ENCODE peak calls at places on chromosome 20, in six cellular contexts. U is lower leg skin, A is GM12891, J is NB4, W is body of pancreas, P is tibial nerve. E is an unnamed sample.

GRCh38 chr20:7094438-7094997 is 327.0 kb downstream of the BMP2 start:
- DNase-seq in U (no peak), P (no peak), J (peak; percentile 72), W (no peak), A (no peak), E (no peak)

GRCh38 chr20:46367967-46368901 is 38.2 kb downstream of the ELMO2 start:
- DNase-seq in P (no peak), U (no peak), W (peak; percentile 44), J (no peak), A (no peak), E (no peak)

GRCh38 chr20:51345601-51346101 is 196.9 kb downstream of the NFATC2 start:
- DNase-seq in P (peak; percentile 26), J (no peak), A (no peak), W (no peak), U (no peak), E (peak; percentile 42)

GRCh38 chr20:24470031-24470781 is 777 bp downstream of the SYNDIG1 start:
- DNase-seq in U (no peak), A (no peak), W (no peak), J (no peak), P (no peak), E (no peak)

GRCh38 chr20:57808266-57808866 is 98.6 kb upstream of the PMEPA1 start:
- DNase-seq in J (no peak), U (no peak), W (no peak), A (no peak), P (no peak), E (no peak)

GRCh38 chr20:54062812-54063280 is 7.5 kb downstream of the BCAS1 start:
- DNase-seq in P (no peak), A (no peak), U (no peak), J (peak; percentile 66), W (no peak), E (no peak)

GRCh38 chr20:22999756-23000155 is 35.4 kb upstream of the SSTR4 start:
- DNase-seq in P (no peak), A (no peak), U (no peak), W (no peak), J (no peak), E (no peak)

GRCh38 chr20:47400685-47401084 is 44.2 kb upstream of the ZMYND8 start:
- DNase-seq in J (peak; percentile 51), A (no peak), P (no peak), W (no peak), U (no peak), E (peak; percentile 21)

GRCh38 chr20:58634121-58634817 is 16.8 kb upstream of the STX16 start:
- DNase-seq in J (no peak), A (no peak), P (no peak), W (no peak), U (no peak), E (no peak)

DNA sequence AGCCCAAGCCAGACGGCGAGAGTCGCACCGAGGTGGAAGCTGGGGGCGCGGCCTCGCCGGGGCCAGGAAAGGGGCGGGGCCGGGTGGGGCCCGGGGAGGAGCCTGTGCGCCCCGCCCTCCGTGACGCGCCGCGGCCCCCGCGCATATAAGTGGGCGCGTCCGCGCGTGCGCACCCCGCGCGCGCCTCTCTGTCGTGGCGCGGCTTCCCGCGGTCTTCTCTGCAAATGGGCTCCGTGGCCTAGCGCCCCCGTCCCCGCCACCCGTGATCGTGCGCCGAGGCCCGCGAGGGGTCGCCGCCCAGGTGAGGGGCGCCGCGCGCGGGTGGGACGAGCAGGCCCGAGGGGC is at the start of gene PPDPF:
- DNase-seq in W (peak; percentile 85), U (peak; percentile 71), A (peak; percentile 98), J (no peak), P (peak; percentile 70), E (peak; percentile 85)
- TF ChIP-seq POLR2A in W (peak; percentile 70), U (peak; percentile 95), A (no peak), J (no peak), P (peak; percentile 97), E (peak; percentile 96)

DNA sequence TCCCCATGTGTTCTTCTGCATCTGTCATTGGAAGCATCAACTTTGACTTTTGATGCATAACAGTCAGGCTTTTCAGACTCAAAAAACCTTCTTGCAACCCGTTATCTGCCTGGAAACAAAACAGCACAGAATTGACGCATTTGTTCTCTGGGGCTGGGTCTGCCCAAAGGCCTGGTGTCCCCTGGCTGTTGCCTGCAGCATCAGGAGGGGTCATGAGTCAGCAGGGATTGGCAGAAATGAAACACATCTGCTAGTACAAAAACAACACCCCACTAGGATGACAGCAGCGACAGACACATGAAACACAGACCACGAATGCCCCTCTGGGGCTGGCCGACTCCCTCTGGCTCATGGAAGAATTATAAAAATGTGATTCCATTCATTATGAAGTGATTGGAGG is 157.6 kb upstream of the INSM1 start:
- DNase-seq in A (no peak), U (peak; percentile 78), W (no peak), J (no peak), P (no peak), E (no peak)
- TF ChIP-seq POLR2A in A (no peak), U (no peak), W (no peak), J (no peak), P (no peak), E (no peak)

GRCh38 chr20:34709044-34709835 is 5.1 kb downstream of the TP53INP2 start:
- DNase-seq in J (peak; percentile 87), U (peak; percentile 70), A (peak; percentile 83), P (peak; percentile 81), W (peak; percentile 79), E (peak; percentile 93)
- TF ChIP-seq POLR2A in J (peak; percentile 43), U (no peak), A (peak; percentile 51), P (peak; percentile 56), W (peak; percentile 51), E (no peak)

GRCh38 chr20:62926229-62927127 is at the start of gene DIDO1:
- DNase-seq in J (peak; percentile 92), W (peak; percentile 92), A (peak; percentile 95), U (peak; percentile 80), P (peak; percentile 71), E (peak; percentile 97)

GRCh38 chr20:62927128-62927705 is 912 bp upstream of the DIDO1 start:
- DNase-seq in P (no peak), W (no peak), J (no peak), U (no peak), A (no peak), E (no peak)

GRCh38 chr20:62924567-62925419 is 1.5 kb downstream of the DIDO1 start:
- DNase-seq in W (peak; percentile 39), J (peak; percentile 51), P (no peak), U (peak; percentile 48), A (no peak), E (no peak)

GRCh38 chr20:62923669-62924566 is 2.4 kb downstream of the DIDO1 start:
- DNase-seq in U (no peak), J (no peak), P (no peak), A (no peak), W (no peak), E (no peak)

GRCh38 chr20:62925420-62926228 is 681 bp downstream of the DIDO1 start:
- DNase-seq in P (no peak), U (no peak), J (peak; percentile 80), W (peak; percentile 41), A (no peak), E (peak; percentile 37)
- TF ChIP-seq POLR2A in P (no peak), U (no peak), J (no peak), W (no peak), A (no peak), E (no peak)

DNA sequence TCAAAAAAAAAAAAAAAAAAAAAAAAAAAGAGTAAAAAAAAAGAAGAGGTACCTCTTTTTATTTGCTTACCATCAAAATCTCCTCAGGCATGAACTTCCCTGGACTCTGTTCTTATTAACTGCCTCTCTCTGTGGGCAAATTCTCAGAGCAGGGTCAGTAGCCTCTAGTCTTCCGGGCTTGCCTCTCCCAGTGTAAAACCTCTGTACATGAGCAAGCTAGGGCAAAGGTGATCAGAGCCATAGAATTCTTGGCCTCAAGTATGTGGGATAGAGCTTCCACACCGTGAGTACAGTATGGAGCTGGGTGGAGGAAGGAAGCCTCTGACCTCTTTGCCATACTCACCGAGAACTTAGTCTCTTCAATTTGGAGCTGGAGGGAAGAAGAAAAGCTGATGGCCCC is 58.5 kb downstream of the TRPC4AP start:
- DNase-seq in P (no peak), W (no peak), A (no peak), J (no peak), U (no peak), E (no peak)
- TF ChIP-seq POLR2A in P (no peak), W (no peak), A (no peak), J (no peak), U (no peak), E (no peak)

GRCh38 chr20:25580711-25581110 is 4.6 kb downstream of the NINL start:
- DNase-seq in U (no peak), P (no peak), A (no peak), J (no peak), W (peak; percentile 18), E (no peak)

GRCh38 chr20:25587536-25587935 is 2.2 kb upstream of the NINL start:
- DNase-seq in W (no peak), P (no peak), J (no peak), A (no peak), U (no peak), E (no peak)

GRCh38 chr20:25586877-25587276 is 1.5 kb upstream of the NINL start:
- DNase-seq in P (no peak), A (no peak), J (no peak), W (no peak), U (no peak), E (no peak)

GRCh38 chr20:25588491-25588890 is 3.2 kb upstream of the NINL start:
- DNase-seq in A (no peak), W (no peak), J (no peak), U (no peak), P (no peak), E (no peak)

GRCh38 chr20:25584905-25585704 is at the start of gene NINL:
- DNase-seq in A (peak; percentile 55), J (no peak), P (no peak), U (no peak), W (peak; percentile 64), E (peak; percentile 67)
- TF ChIP-seq POLR2A in A (no peak), J (no peak), P (peak; percentile 43), U (no peak), W (peak; percentile 44), E (peak; percentile 82)

DNA sequence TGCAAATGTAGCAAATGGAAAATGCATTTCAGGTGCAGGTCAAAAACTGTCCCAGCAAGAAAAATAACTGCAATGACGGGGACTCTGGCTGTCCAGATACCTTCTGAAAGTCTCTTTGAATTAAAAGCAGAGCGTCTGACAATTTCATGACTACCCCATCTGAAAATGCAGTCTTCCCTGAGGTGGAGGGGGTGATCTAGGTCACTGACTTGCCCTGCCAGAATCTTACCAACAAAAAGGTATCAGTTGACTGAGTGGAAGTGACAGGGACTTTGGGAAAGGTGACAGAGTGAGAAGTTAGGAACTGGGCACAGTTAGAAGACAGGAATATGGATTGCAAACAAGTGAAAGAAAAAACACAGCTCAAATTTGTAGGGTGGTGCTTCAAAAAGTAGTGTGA is 402.2 kb downstream of the DHX35 start:
- DNase-seq in W (no peak), J (no peak), U (no peak), A (no peak), P (no peak), E (no peak)
- TF ChIP-seq POLR2A in W (no peak), J (no peak), U (no peak), A (no peak), P (no peak), E (no peak)

DNA sequence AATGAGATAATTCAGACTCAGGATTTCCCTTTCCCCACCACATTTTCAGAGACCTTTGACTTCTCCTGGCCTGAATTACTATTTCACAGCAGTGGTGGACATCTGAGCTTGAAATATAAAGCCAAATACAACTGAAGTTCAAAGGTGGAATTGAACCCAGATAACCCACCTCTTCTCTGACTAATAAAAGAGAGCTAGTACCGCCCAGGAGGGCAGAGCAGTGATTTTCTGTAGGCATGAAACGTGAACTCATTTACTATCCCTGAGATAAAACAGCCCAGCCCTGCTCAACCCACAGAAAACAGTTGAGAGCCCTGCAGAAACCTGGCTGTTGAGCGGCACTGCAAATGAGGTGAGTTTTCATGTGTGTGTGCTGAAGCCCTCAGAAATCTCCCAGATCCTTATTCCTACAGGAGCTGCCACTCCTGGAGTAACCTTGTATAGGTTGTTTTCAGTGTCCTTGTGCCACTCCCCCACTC is 99.3 kb downstream of the NOL4L start:
- DNase-seq in A (no peak), W (peak; percentile 4), J (no peak), P (no peak), U (no peak), E (no peak)
- TF ChIP-seq POLR2A in A (no peak), W (no peak), J (no peak), P (no peak), U (no peak), E (no peak)

E was measured in H54.